ENCODE peak calls at places on chromosome 14, in five cellular contexts. E, D, I, V and U are unnamed samples.

GRCh38 chr14:101908795-101909194 is 55.6 kb upstream of the DYNC1H1 start:
- DNase-seq in E (no peak), D (no peak), I (no peak), V (no peak), U (peak; percentile 58)

GRCh38 chr14:68957688-68958248 is 21.3 kb downstream of the ACTN1 start:
- DNase-seq in E (no peak), D (no peak), I (no peak), V (no peak), U (no peak)

GRCh38 chr14:99512110-99512449 is 30.9 kb downstream of the CCNK start:
- DNase-seq in E (no peak), D (no peak), I (no peak), V (no peak), U (no peak)

GRCh38 chr14:61645247-61645646 is 50.1 kb upstream of the HIF1A start:
- DNase-seq in E (no peak), D (no peak), I (no peak), V (no peak), U (no peak)

GRCh38 chr14:98160901-98161300 is 1111.1 kb downstream of the BCL11B start:
- DNase-seq in E (no peak), D (no peak), I (no peak), V (no peak), U (no peak)

GRCh38 chr14:83416476-83416875 is 1882.8 kb upstream of the SEL1L start:
- DNase-seq in E (no peak), D (no peak), I (no peak), V (no peak), U (no peak)

GRCh38 chr14:52304248-52304904 is 9.7 kb upstream of the PTGER2 start:
- DNase-seq in E (no peak), D (no peak), I (no peak), V (no peak), U (no peak)

GRCh38 chr14:90986510-90986909 is 73.9 kb downstream of the RPS6KA5 start:
- DNase-seq in E (no peak), D (no peak), I (no peak), V (no peak), U (no peak)

GRCh38 chr14:41096131-41096530 is 510.5 kb upstream of the LRFN5 start:
- DNase-seq in E (no peak), D (no peak), I (no peak), V (no peak), U (no peak)

GRCh38 chr14:102986810-102987579 is 64.5 kb downstream of the AMN start:
- DNase-seq in E (no peak), D (no peak), I (no peak), V (no peak), U (peak; percentile 23)

GRCh38 chr14:95609398-95609990 is 74.6 kb downstream of the GLRX5 start:
- DNase-seq in E (no peak), D (no peak), I (no peak), V (no peak), U (no peak)

GRCh38 chr14:32255855-32256254 is 52.8 kb upstream of the RNU6-8 start:
- DNase-seq in E (no peak), D (no peak), I (no peak), V (no peak), U (no peak)

GRCh38 chr14:57871487-57872080 is 5.7 kb upstream of the SLC35F4 start:
- DNase-seq in E (no peak), D (no peak), I (no peak), V (no peak), U (no peak)

GRCh38 chr14:68682166-68683103 is 110.4 kb downstream of the ZFP36L1 start:
- DNase-seq in E (peak; percentile 77), D (peak; percentile 68), I (peak; percentile 70), V (peak; percentile 63), U (no peak)

GRCh38 chr14:81471062-81471461 is 62.6 kb downstream of the SEL1L start:
- DNase-seq in E (no peak), D (no peak), I (no peak), V (no peak), U (no peak)

GRCh38 chr14:97329701-97330100 is 532.5 kb downstream of the VRK1 start:
- DNase-seq in E (no peak), D (no peak), I (no peak), V (no peak), U (no peak)

GRCh38 chr14:101557811-101558738 is 3.2 kb upstream of the DIO3 start:
- DNase-seq in E (peak; percentile 70), D (no peak), I (peak; percentile 68), V (no peak), U (peak; percentile 61)

GRCh38 chr14:101781240-101782061 is 19.9 kb downstream of the PPP2R5C start:
- DNase-seq in E (no peak), D (no peak), I (no peak), V (no peak), U (no peak)

GRCh38 chr14:52348796-52349195 is 34.7 kb downstream of the PTGER2 start:
- DNase-seq in E (no peak), D (no peak), I (no peak), V (no peak), U (no peak)

GRCh38 chr14:90570463-90570860 is 173.6 kb downstream of the CALM1 start:
- DNase-seq in E (no peak), D (no peak), I (no peak), V (no peak), U (peak; percentile 34)

GRCh38 chr14:52950898-52951729 is at the start of gene FERMT2:
- DNase-seq in E (peak; percentile 84), D (peak; percentile 93), I (peak; percentile 80), V (peak; percentile 87), U (peak; percentile 84)

GRCh38 chr14:44149597-44149996 is 357.5 kb downstream of the FSCB start:
- DNase-seq in E (no peak), D (no peak), I (no peak), V (no peak), U (no peak)
- TF ChIP-seq CTCF in E (no peak), D (peak; percentile 30), I (no peak), V (no peak), U (no peak)

GRCh38 chr14:54803396-54803795 is 99.2 kb downstream of the GCH1 start:
- DNase-seq in E (no peak), D (no peak), I (no peak), V (no peak), U (no peak)
- H3K4me3 ChIP-seq in E (no peak overlapping the region), D (no peak overlapping the region), I (no peak overlapping the region), V (no peak overlapping the region), U (no peak overlapping the region)

GRCh38 chr14:105591052-105591451 is 64.7 kb downstream of the TMEM121 start:
- DNase-seq in E (no peak), D (no peak), I (no peak), V (no peak), U (peak; percentile 52)
- H3K27ac ChIP-seq in E (no peak overlapping the region), D (no peak overlapping the region), I (no peak overlapping the region), V (no peak overlapping the region), U (no peak overlapping the region)

GRCh38 chr14:74863274-74863673 is 12.7 kb downstream of the PROX2 start:
- DNase-seq in E (no peak), D (no peak), I (no peak), V (peak; percentile 38), U (peak; percentile 77)
- TF ChIP-seq CTCF in E (no peak), D (no peak), I (no peak), V (no peak), U (no peak)